ENCODE peak calls at places on chromosomes 6 and 20, in five cellular contexts. X is stimulated activated CD4-positive, alpha-beta T cell treated with anti-CD3 and anti-CD28 coated beads, Interleukin-2, amount 100 ng/mL, for 24 hours; K is SK-MEL-5; A is activated CD4-positive, alpha-beta memory T cell treated with anti-CD3 and anti-CD28 coated beads for 36 hours; N is activated T-helper 1 cell treated with anti-CD3 and anti-CD28 coated beads, Interleukin-2, amount 50 U/mL, for 16 hours. S is an unnamed sample.

GRCh38 chr6:119442776-119443184 is 93.2 kb upstream of the MAN1A1 start:
- DNase-seq in N (no peak), X (no peak), K (no peak), A (no peak), S (no peak)

GRCh38 chr6:106574729-106575458 is 54.4 kb downstream of the RTN4IP1 start:
- DNase-seq in N (no peak), X (no peak), K (peak; percentile 52), A (no peak), S (no peak)

GRCh38 chr6:70369332-70369950 is 43.9 kb upstream of the FAM135A start:
- DNase-seq in X (peak; percentile 69), K (peak; percentile 74), N (peak; percentile 22), A (peak; percentile 77), S (peak; percentile 46)

GRCh38 chr20:33061626-33062025 is 7.9 kb downstream of the BPIFB3 start:
- DNase-seq in X (no peak), N (no peak), K (no peak), A (no peak), S (no peak)

GRCh38 chr6:25448965-25449538 is 169.9 kb downstream of the CARMIL1 start:
- DNase-seq in N (no peak), K (no peak), A (no peak), X (no peak), S (no peak)

GRCh38 chr6:140636698-140637402 is 1262.4 kb upstream of the CITED2 start:
- DNase-seq in X (no peak), K (no peak), N (no peak), A (no peak), S (peak; percentile 43)

GRCh38 chr6:79536969-79537747 is at the start of gene LCA5:
- DNase-seq in X (peak; percentile 79), K (peak; percentile 96), A (peak; percentile 87), N (peak; percentile 64), S (peak; percentile 95)

GRCh38 chr20:64062276-64062595 is 762 bp upstream of the TCEA2 start:
- DNase-seq in N (no peak), X (no peak), A (no peak), K (no peak), S (no peak)

GRCh38 chr20:62350098-62350628 is 16.9 kb downstream of the LAMA5 start:
- DNase-seq in A (no peak), N (no peak), K (no peak), X (no peak), S (no peak)

GRCh38 chr20:2738331-2738730 is 45.8 kb downstream of the EBF4 start:
- DNase-seq in X (no peak), K (no peak), A (no peak), N (no peak), S (no peak)

GRCh38 chr6:21840428-21840827 is 246.9 kb downstream of the SOX4 start:
- DNase-seq in K (no peak), A (no peak), N (no peak), X (no peak), S (no peak)

GRCh38 chr6:139330841-139331500 is 39.2 kb upstream of the TXLNB start:
- DNase-seq in A (no peak), N (no peak), X (no peak), K (no peak), S (no peak)

GRCh38 chr20:59939879-59940128 is 301 bp downstream of the PPP1R3D start:
- DNase-seq in N (no peak), A (no peak), X (no peak), K (no peak), S (no peak)

GRCh38 chr20:2817891-2818595 is 1.9 kb downstream of the TMEM239 start:
- DNase-seq in K (no peak), N (no peak), X (no peak), A (no peak), S (no peak)

GRCh38 chr6:139839506-139840156 is 465.2 kb upstream of the CITED2 start:
- DNase-seq in K (peak; percentile 20), X (no peak), N (no peak), A (no peak), S (no peak)

GRCh38 chr6:109002100-109002697 is 92.4 kb downstream of the SESN1 start:
- DNase-seq in N (no peak), K (no peak), X (no peak), A (no peak), S (peak; percentile 48)

GRCh38 chr6:14618759-14619418 is 501.3 kb downstream of the CD83 start:
- DNase-seq in A (no peak), X (no peak), K (no peak), N (no peak), S (no peak)

GRCh38 chr6:73803562-73804221 is 107.7 kb downstream of the CD109 start:
- DNase-seq in N (no peak), K (peak; percentile 77), X (peak; percentile 17), A (no peak), S (peak; percentile 46)

GRCh38 chr6:108165714-108166663 is at the start of gene NR2E1:
- DNase-seq in K (no peak), N (no peak), A (no peak), X (peak; percentile 6), S (peak; percentile 29)

GRCh38 chr6:160348209-160348551 is at the start of gene SLC22A3:
- DNase-seq in N (no peak), A (no peak), X (peak; percentile 9), K (no peak), S (no peak)

GRCh38 chr20:21303872-21304586 is 898 bp downstream of the XRN2 start:
- DNase-seq in A (no peak), K (peak; percentile 14), N (no peak), X (no peak), S (no peak)

GRCh38 chr6:34953084-34954025 is 64.3 kb downstream of the ANKS1A start:
- DNase-seq in N (no peak), K (no peak), A (no peak), X (no peak), S (no peak)

GRCh38 chr6:32854376-32855178 is 585 bp downstream of the PSMB9 start:
- DNase-seq in A (peak; percentile 72), N (peak; percentile 40), X (peak; percentile 66), K (peak; percentile 44), S (peak; percentile 41)

GRCh38 chr20:15240801-15241200 is 903.4 kb upstream of the FLRT3 start:
- DNase-seq in A (no peak), N (no peak), X (no peak), K (no peak), S (no peak)

GRCh38 chr20:44582321-44583025 is at the start of gene PKIG:
- DNase-seq in A (no peak), N (no peak), K (peak; percentile 75), X (no peak), S (peak; percentile 71)

GRCh38 chr6:107735906-107736635 is 88.0 kb downstream of the SCML4 start:
- DNase-seq in K (no peak), A (peak; percentile 36), X (no peak), N (no peak), S (no peak)

GRCh38 chr6:4910060-4910746 is 93.6 kb downstream of the RPP40 start:
- DNase-seq in N (no peak), K (no peak), X (no peak), A (no peak), S (no peak)

GRCh38 chr6:12150812-12151432 is 138.8 kb downstream of the HIVEP1 start:
- DNase-seq in X (peak; percentile 40), N (no peak), A (peak; percentile 49), K (peak; percentile 55), S (no peak)

GRCh38 chr20:59047938-59048680 is 5.5 kb upstream of the PRELID3B start:
- DNase-seq in A (peak; percentile 68), N (no peak), X (no peak), K (no peak), S (no peak)

GRCh38 chr6:6384520-6384919 is 64.1 kb upstream of the F13A1 start:
- DNase-seq in K (no peak), N (no peak), A (no peak), X (no peak), S (no peak)

S was measured in foreskin melanocyte.